ENCODE peak calls at places on chromosomes 6 and 20, in seven cellular contexts. R is PC-3, Y is hepatocyte, Z is lower lobe of right lung, O is lung, S is brain microvascular endothelial cell, T is cardiac muscle cell. I is an unnamed sample.

GRCh38 chr6:79797912-79798311 is 149.4 kb downstream of the ELOVL4 start:
- DNase-seq in R (no peak), S (no peak), T (no peak), Y (no peak), Z (no peak), O (no peak), I (no peak)

GRCh38 chr6:43669050-43669921 is 18.3 kb downstream of the MRPS18A start:
- DNase-seq in R (no peak), T (peak), Y (peak), O (no peak), S (no peak), Z (no peak), I (peak)

GRCh38 chr6:124197148-124197547 is 393.5 kb downstream of the NKAIN2 start:
- DNase-seq in Y (no peak), R (no peak), O (no peak), S (no peak), Z (no peak), T (no peak), I (no peak)

GRCh38 chr6:135586844-135587243 is 89.3 kb upstream of the AHI1 start:
- DNase-seq in Y (no peak), R (peak), O (peak), S (peak), T (no peak), Z (peak), I (no peak)

GRCh38 chr6:142844065-142844755 is 100.8 kb downstream of the HIVEP2 start:
- DNase-seq in R (peak), Y (no peak), S (no peak), Z (no peak), T (no peak), O (no peak), I (peak)

GRCh38 chr6:132919476-132919875 is 105.1 kb downstream of the RPS12 start:
- DNase-seq in R (peak), Y (peak), O (peak), Z (peak), T (peak), S (peak), I (peak)

GRCh38 chr6:127124196-127124595 is 5.7 kb downstream of the RSPO3 start:
- DNase-seq in O (no peak), Z (no peak), T (no peak), S (no peak), Y (no peak), R (no peak), I (no peak)

GRCh38 chr6:129607581-129608186 is 102.3 kb downstream of the ARHGAP18 start:
- DNase-seq in O (no peak), Z (no peak), Y (no peak), S (no peak), T (no peak), R (no peak), I (peak)

GRCh38 chr20:63419299-63419698 is 53.2 kb downstream of the KCNQ2 start:
- DNase-seq in R (no peak), S (no peak), T (no peak), Y (no peak), Z (no peak), O (no peak), I (no peak)

GRCh38 chr6:9204171-9204570 is 768.8 kb upstream of the SLC35B3 start:
- DNase-seq in T (no peak), Y (no peak), Z (no peak), O (no peak), S (peak), R (peak), I (peak)

GRCh38 chr6:110589865-110590513 is 113.6 kb upstream of the SLC22A16 start:
- DNase-seq in S (no peak), R (no peak), T (no peak), O (no peak), Y (no peak), Z (no peak), I (no peak)

GRCh38 chr6:146361367-146361924 is 182.2 kb upstream of the RAB32 start:
- DNase-seq in S (peak), Y (no peak), Z (no peak), O (no peak), R (peak), T (no peak), I (peak)

GRCh38 chr6:66605011-66605410 is 898.0 kb upstream of the EYS start:
- DNase-seq in O (no peak), Z (no peak), R (peak), T (no peak), S (no peak), Y (no peak), I (no peak)

GRCh38 chr6:145567853-145568252 is 167.5 kb downstream of the EPM2A start:
- DNase-seq in O (no peak), S (no peak), Z (no peak), Y (no peak), T (no peak), R (no peak), I (no peak)

GRCh38 chr6:7697820-7698623 is 27.9 kb upstream of the BMP6 start:
- DNase-seq in O (peak), R (peak), Y (peak), T (no peak), Z (no peak), S (peak), I (peak)

GRCh38 chr20:37393863-37394542 is 48.1 kb downstream of the SRC start:
- DNase-seq in O (no peak), Z (no peak), S (no peak), Y (no peak), T (no peak), R (no peak), I (no peak)

GRCh38 chr6:163741743-163742363 is 327.3 kb downstream of the QKI start:
- DNase-seq in O (no peak), S (no peak), Z (no peak), T (no peak), Y (no peak), R (no peak), I (no peak)

GRCh38 chr6:159533568-159533967 is 159.5 kb downstream of the SOD2 start:
- DNase-seq in O (no peak), Y (no peak), R (no peak), S (no peak), Z (no peak), T (no peak), I (peak)

GRCh38 chr6:86192123-86192522 is 549.4 kb upstream of the SYNCRIP start:
- DNase-seq in O (no peak), S (peak), Y (peak), Z (no peak), T (no peak), R (peak), I (peak)

DNA sequence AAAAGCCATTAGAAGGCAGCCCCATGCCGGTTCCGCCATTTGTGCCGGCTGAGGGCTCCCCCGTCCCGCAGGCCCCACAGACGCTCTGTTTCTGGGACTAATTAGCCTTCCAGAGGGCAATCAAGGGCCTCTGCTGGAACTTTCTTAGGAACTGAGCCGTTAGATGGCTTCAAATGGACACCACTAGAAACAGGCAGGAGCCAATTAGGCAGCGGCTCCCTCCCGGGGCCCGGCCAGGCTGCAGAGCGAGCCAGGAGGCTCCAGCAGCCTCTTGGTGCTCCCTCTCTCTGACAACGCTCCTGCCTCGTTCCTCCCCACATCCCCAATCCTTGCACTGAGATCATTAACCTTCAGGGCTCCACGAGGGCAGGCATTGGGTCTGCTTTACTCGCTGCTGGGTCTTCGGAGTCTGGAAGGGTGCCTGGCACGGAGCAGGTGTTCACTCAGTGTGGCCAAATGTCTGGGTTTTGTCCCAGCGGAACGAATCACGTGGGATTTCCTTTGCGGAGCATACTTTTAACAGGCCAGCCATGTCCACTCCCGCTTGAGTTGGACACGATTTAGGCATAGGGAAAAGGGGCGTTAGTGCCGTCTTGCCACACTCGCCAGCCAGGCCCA is 98.3 kb downstream of the TMEM242 start:
- DNase-seq in S (no peak), R (no peak), O (no peak), Y (no peak), Z (no peak), T (no peak), I (no peak)
- H3K27ac ChIP-seq in S (no peak), R (no peak), O (no peak), Y (no peak), Z (peak), T (no peak), I (no peak)

GRCh38 chr6:118319890-118320289 is 228.2 kb upstream of the PLN start:
- DNase-seq in T (no peak), S (no peak), O (no peak), Z (no peak), R (no peak), Y (no peak), I (no peak)
- H3K27ac ChIP-seq in T (no peak), S (no peak), O (no peak), Z (peak), R (no peak), Y (no peak), I (no peak)

GRCh38 chr6:70325009-70325408 is 22.1 kb upstream of the COL9A1 start:
- DNase-seq in T (no peak), O (no peak), Z (no peak), R (no peak), S (no peak), Y (no peak), I (no peak)

DNA sequence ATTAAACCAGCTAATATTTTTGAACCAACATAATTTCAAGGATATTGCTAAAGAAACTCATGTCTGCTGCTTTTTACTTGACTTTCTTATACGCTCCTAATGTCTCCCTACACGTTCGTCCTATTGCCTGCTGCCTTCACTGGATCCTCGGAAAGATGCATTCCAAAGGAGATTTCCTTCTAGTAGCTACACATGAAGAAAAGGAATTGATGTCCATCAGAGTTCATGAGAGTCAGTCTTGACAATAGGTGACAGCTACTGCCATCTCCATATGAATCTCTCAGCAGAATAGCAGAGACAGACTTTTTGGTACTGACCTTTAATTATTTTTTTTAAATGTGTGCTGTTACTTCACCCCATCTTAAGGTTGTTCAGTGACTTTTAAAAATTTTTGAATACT is 24.2 kb upstream of the COL9A1 start:
- DNase-seq in S (no peak), O (no peak), T (no peak), Y (no peak), R (no peak), Z (no peak), I (no peak)
- H3K27ac ChIP-seq in S (no peak), O (no peak), T (no peak), Y (no peak), R (no peak), Z (no peak), I (no peak)

DNA sequence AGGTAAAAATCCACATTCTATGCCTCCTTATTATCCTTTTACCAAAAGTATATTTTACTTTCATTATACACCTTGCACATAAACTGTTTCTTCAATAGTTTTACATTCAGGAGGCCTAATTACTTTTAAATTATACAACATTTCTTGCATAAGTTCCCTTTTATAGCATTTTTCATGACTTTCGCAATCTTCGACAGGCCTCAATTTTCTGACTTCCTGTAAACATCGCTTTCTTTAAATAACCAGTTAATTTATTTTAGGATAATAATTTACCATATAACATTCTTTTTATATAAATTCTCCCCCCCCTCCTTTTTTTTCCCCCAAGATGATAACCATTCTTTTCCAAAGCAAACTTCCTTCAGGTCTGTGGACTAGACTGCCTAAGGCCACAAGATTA is 9.2 kb downstream of the SLC35A1 start:
- DNase-seq in Z (no peak), O (no peak), T (no peak), R (no peak), Y (no peak), S (no peak), I (no peak)
- H3K27ac ChIP-seq in Z (no peak), O (no peak), T (no peak), R (no peak), Y (no peak), S (no peak), I (no peak)

GRCh38 chr6:30902709-30903108 is 5.3 kb upstream of the GTF2H4 start:
- DNase-seq in R (no peak), Z (no peak), O (no peak), Y (no peak), T (no peak), S (no peak), I (no peak)
- H3K27ac ChIP-seq in R (no peak), Z (no peak), O (no peak), Y (no peak), T (no peak), S (no peak), I (no peak)

GRCh38 chr6:107673076-107673494 is 151.0 kb downstream of the SCML4 start:
- DNase-seq in S (no peak), T (no peak), Z (no peak), O (no peak), Y (no peak), R (no peak), I (no peak)

GRCh38 chr6:107674995-107675738 is 148.9 kb downstream of the SCML4 start:
- DNase-seq in T (peak), S (peak), O (peak), R (peak), Y (peak), Z (peak), I (peak)

GRCh38 chr6:107677399-107677798 is 146.7 kb downstream of the SCML4 start:
- DNase-seq in O (no peak), S (no peak), R (no peak), Y (no peak), Z (no peak), T (no peak), I (no peak)

GRCh38 chr6:107679457-107679856 is 144.7 kb downstream of the SCML4 start:
- DNase-seq in R (no peak), O (no peak), T (peak), Y (no peak), Z (no peak), S (peak), I (peak)

DNA sequence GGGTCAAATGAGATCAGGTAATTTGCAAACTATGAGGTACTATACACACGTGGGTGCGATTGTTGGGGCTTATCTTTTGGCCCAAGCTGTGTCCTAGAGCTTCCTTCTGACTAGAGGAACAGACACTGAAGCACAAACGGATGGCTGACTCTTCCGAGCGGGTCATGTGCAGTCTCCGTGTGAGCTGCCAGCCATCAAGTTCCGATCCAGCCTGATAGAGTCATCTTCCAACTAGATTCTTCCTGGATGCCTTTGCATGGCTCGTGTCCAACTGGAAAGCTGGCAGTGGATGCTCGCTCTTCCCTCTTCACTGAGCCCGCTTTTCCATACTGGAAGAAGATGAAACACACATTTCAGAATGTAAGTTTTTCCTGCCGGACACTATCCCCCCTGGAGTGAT is 148.1 kb downstream of the SCML4 start:
- DNase-seq in Z (no peak), R (no peak), O (no peak), S (no peak), Y (no peak), T (no peak), I (peak)
- H3K27ac ChIP-seq in Z (no peak), R (no peak), O (no peak), S (no peak), Y (no peak), T (no peak), I (peak)

GRCh38 chr20:32458061-32458836 is 100.1 kb downstream of the ASXL1 start:
- DNase-seq in O (no peak), Y (no peak), Z (no peak), S (no peak), R (no peak), T (no peak), I (no peak)
- H3K27ac ChIP-seq in O (no peak), Y (peak), Z (no peak), S (no peak), R (no peak), T (peak), I (no peak)

GRCh38 chr6:32110632-32111031 is 1.5 kb upstream of the TNXB start:
- DNase-seq in S (no peak), Z (no peak), Y (no peak), R (no peak), T (no peak), O (no peak), I (peak)

GRCh38 chr6:32113386-32114352 is 4.5 kb upstream of the TNXB start:
- DNase-seq in Z (peak), Y (peak), S (peak), R (peak), O (peak), T (no peak), I (peak)

GRCh38 chr6:32111424-32112066 is 2.4 kb upstream of the TNXB start:
- DNase-seq in Z (no peak), T (no peak), Y (no peak), O (no peak), S (no peak), R (no peak), I (no peak)

GRCh38 chr6:32114853-32115252 is 5.7 kb upstream of the TNXB start:
- DNase-seq in O (no peak), Y (peak), R (peak), T (no peak), Z (no peak), S (peak), I (peak)

DNA sequence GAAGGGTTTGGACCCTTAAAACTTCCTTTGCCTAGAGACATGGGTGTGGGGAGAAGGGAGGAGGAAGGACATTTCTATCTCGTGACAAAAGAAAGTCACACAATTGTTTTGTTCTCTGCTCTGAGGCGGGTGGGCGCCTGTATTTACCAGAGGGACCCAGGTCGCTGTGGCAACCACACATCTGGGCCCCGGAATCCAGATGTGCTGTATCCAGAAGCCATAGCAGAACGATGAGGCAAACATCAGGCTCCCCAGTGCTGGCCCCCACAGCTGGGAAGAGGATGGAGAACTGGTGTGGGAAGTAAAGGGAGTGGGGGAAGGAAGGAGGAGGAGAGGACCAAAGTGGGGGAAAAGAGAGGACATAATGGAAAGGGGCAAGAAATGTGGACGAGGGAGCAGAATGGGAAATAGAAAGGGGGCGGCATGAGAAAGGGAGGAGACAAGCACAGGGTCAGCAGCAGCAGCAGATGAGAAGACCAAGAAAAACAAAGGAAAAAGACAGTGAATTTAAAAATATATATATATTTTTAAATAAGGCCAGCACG is 3.4 kb upstream of the TNXB start:
- DNase-seq in T (no peak), R (no peak), S (no peak), O (no peak), Z (no peak), Y (no peak), I (peak)
- H3K27ac ChIP-seq in T (no peak), R (no peak), S (no peak), O (no peak), Z (peak), Y (peak), I (peak)

GRCh38 chr6:113065606-113066005 is 718.5 kb downstream of the RFPL4B start:
- DNase-seq in Z (no peak), R (no peak), O (no peak), S (peak), T (peak), Y (no peak), I (peak)
- H3K27ac ChIP-seq in Z (no peak), R (no peak), O (no peak), S (peak), T (no peak), Y (no peak), I (no peak)

DNA sequence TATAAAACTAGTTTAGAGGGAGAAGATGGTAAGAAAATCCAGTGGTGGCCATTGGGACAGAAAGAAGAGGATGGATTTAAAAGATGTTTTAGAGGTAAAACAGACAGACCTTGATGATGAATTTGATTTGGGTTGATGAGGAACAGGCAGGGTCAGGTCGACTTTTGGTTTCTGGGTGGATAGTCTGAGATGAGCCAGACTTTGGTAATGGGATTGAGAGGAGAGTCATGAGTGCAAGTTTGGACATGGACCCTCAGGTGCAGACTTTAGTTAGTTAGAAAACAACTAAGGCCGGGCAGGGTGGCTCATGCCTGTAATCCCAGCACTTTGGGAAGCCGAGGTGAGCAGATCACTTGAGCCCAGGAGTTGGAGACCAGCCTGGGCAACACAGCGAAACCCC is 257.9 kb downstream of the MAFB start:
- DNase-seq in R (no peak), S (no peak), Y (no peak), T (no peak), Z (no peak), O (no peak), I (no peak)
- H3K27ac ChIP-seq in R (no peak), S (no peak), Y (no peak), T (no peak), Z (no peak), O (no peak), I (no peak)